ENCODE peak calls at places on chromosomes 16 and 17, in ten cellular contexts. One of them, this sample, is unnamed.

GRCh38 chr17:80967404-80967872 is 24.2 kb upstream of the CHMP6 start:
- DNase-seq in GM13977: no peak
- DNase-seq in ELR: no peak
- DNase-seq in activated naive CD8-positive, alpha-beta T cell treated with anti-CD3 and anti-CD28 coated beads, Interleukin-2, amount 50 U/mL, for 24 hours: no peak
- DNase-seq in GM23248: no peak
- DNase-seq in HT1080: no peak
- DNase-seq in pancreas: no peak
- DNase-seq in activated CD4-positive, alpha-beta T cell treated with anti-CD3 and anti-CD28 coated beads for 24 hours: no peak
- DNase-seq in kidney epithelial cell: no peak
- DNase-seq in stimulated activated naive CD8-positive, alpha-beta T cell treated with anti-CD3 and anti-CD28 coated beads, Interleukin-15, amount 100 ng/mL, for 72 hours: no peak
- DNase-seq in this sample: no peak

GRCh38 chr16:5763176-5763575 is 665.6 kb upstream of the EEF2KMT start:
- DNase-seq in stimulated activated naive CD8-positive, alpha-beta T cell treated with anti-CD3 and anti-CD28 coated beads, Interleukin-15, amount 100 ng/mL, for 72 hours: no peak
- DNase-seq in ELR: no peak
- DNase-seq in kidney epithelial cell: no peak
- DNase-seq in pancreas: no peak
- DNase-seq in GM23248: no peak
- DNase-seq in activated naive CD8-positive, alpha-beta T cell treated with anti-CD3 and anti-CD28 coated beads, Interleukin-2, amount 50 U/mL, for 24 hours: no peak
- DNase-seq in activated CD4-positive, alpha-beta T cell treated with anti-CD3 and anti-CD28 coated beads for 24 hours: no peak
- DNase-seq in HT1080: no peak
- DNase-seq in GM13977: no peak
- DNase-seq in this sample: no peak

GRCh38 chr16:54806378-54806777 is 124.3 kb upstream of the IRX5 start:
- DNase-seq in HT1080: no peak
- DNase-seq in kidney epithelial cell: no peak
- DNase-seq in activated naive CD8-positive, alpha-beta T cell treated with anti-CD3 and anti-CD28 coated beads, Interleukin-2, amount 50 U/mL, for 24 hours: no peak
- DNase-seq in pancreas: no peak
- DNase-seq in ELR: no peak
- DNase-seq in stimulated activated naive CD8-positive, alpha-beta T cell treated with anti-CD3 and anti-CD28 coated beads, Interleukin-15, amount 100 ng/mL, for 72 hours: no peak
- DNase-seq in GM13977: no peak
- DNase-seq in GM23248: no peak
- DNase-seq in activated CD4-positive, alpha-beta T cell treated with anti-CD3 and anti-CD28 coated beads for 24 hours: no peak
- DNase-seq in this sample: no peak

GRCh38 chr17:44569459-44569858 is 12.2 kb downstream of the FZD2 start:
- DNase-seq in activated CD4-positive, alpha-beta T cell treated with anti-CD3 and anti-CD28 coated beads for 24 hours: no peak
- DNase-seq in HT1080: no peak
- DNase-seq in GM23248: no peak
- DNase-seq in activated naive CD8-positive, alpha-beta T cell treated with anti-CD3 and anti-CD28 coated beads, Interleukin-2, amount 50 U/mL, for 24 hours: no peak
- DNase-seq in pancreas: no peak
- DNase-seq in GM13977: no peak
- DNase-seq in stimulated activated naive CD8-positive, alpha-beta T cell treated with anti-CD3 and anti-CD28 coated beads, Interleukin-15, amount 100 ng/mL, for 72 hours: no peak
- DNase-seq in kidney epithelial cell: no peak
- DNase-seq in ELR: no peak
- DNase-seq in this sample: no peak

GRCh38 chr17:58525239-58525638 is 10.8 kb upstream of the MTMR4 start:
- DNase-seq in GM13977: no peak
- DNase-seq in stimulated activated naive CD8-positive, alpha-beta T cell treated with anti-CD3 and anti-CD28 coated beads, Interleukin-15, amount 100 ng/mL, for 72 hours: no peak
- DNase-seq in ELR: peak
- DNase-seq in kidney epithelial cell: no peak
- DNase-seq in activated naive CD8-positive, alpha-beta T cell treated with anti-CD3 and anti-CD28 coated beads, Interleukin-2, amount 50 U/mL, for 24 hours: no peak
- DNase-seq in activated CD4-positive, alpha-beta T cell treated with anti-CD3 and anti-CD28 coated beads for 24 hours: no peak
- DNase-seq in HT1080: peak
- DNase-seq in pancreas: no peak
- DNase-seq in GM23248: peak
- DNase-seq in this sample: no peak

GRCh38 chr17:36993227-36993626 is 44.5 kb downstream of the AATF start:
- DNase-seq in GM13977: no peak
- DNase-seq in kidney epithelial cell: no peak
- DNase-seq in HT1080: no peak
- DNase-seq in pancreas: no peak
- DNase-seq in stimulated activated naive CD8-positive, alpha-beta T cell treated with anti-CD3 and anti-CD28 coated beads, Interleukin-15, amount 100 ng/mL, for 72 hours: no peak
- DNase-seq in activated naive CD8-positive, alpha-beta T cell treated with anti-CD3 and anti-CD28 coated beads, Interleukin-2, amount 50 U/mL, for 24 hours: no peak
- DNase-seq in GM23248: no peak
- DNase-seq in ELR: no peak
- DNase-seq in activated CD4-positive, alpha-beta T cell treated with anti-CD3 and anti-CD28 coated beads for 24 hours: no peak
- DNase-seq in this sample: no peak

GRCh38 chr16:80816372-80816771 is 12.0 kb upstream of the CDYL2 start:
- DNase-seq in HT1080: no peak
- DNase-seq in kidney epithelial cell: no peak
- DNase-seq in pancreas: no peak
- DNase-seq in ELR: no peak
- DNase-seq in GM23248: no peak
- DNase-seq in stimulated activated naive CD8-positive, alpha-beta T cell treated with anti-CD3 and anti-CD28 coated beads, Interleukin-15, amount 100 ng/mL, for 72 hours: no peak
- DNase-seq in activated CD4-positive, alpha-beta T cell treated with anti-CD3 and anti-CD28 coated beads for 24 hours: no peak
- DNase-seq in activated naive CD8-positive, alpha-beta T cell treated with anti-CD3 and anti-CD28 coated beads, Interleukin-2, amount 50 U/mL, for 24 hours: no peak
- DNase-seq in GM13977: no peak
- DNase-seq in this sample: no peak

GRCh38 chr16:17311333-17312099 is 159.2 kb downstream of the XYLT1 start:
- DNase-seq in HT1080: no peak
- DNase-seq in GM13977: no peak
- DNase-seq in stimulated activated naive CD8-positive, alpha-beta T cell treated with anti-CD3 and anti-CD28 coated beads, Interleukin-15, amount 100 ng/mL, for 72 hours: no peak
- DNase-seq in GM23248: no peak
- DNase-seq in ELR: no peak
- DNase-seq in pancreas: no peak
- DNase-seq in activated naive CD8-positive, alpha-beta T cell treated with anti-CD3 and anti-CD28 coated beads, Interleukin-2, amount 50 U/mL, for 24 hours: no peak
- DNase-seq in kidney epithelial cell: no peak
- DNase-seq in activated CD4-positive, alpha-beta T cell treated with anti-CD3 and anti-CD28 coated beads for 24 hours: no peak
- DNase-seq in this sample: no peak

GRCh38 chr16:72763927-72764628 is 283.9 kb downstream of the ZFHX3 start:
- DNase-seq in HT1080: no peak
- DNase-seq in ELR: no peak
- DNase-seq in stimulated activated naive CD8-positive, alpha-beta T cell treated with anti-CD3 and anti-CD28 coated beads, Interleukin-15, amount 100 ng/mL, for 72 hours: no peak
- DNase-seq in GM13977: no peak
- DNase-seq in activated CD4-positive, alpha-beta T cell treated with anti-CD3 and anti-CD28 coated beads for 24 hours: no peak
- DNase-seq in kidney epithelial cell: no peak
- DNase-seq in GM23248: no peak
- DNase-seq in pancreas: no peak
- DNase-seq in activated naive CD8-positive, alpha-beta T cell treated with anti-CD3 and anti-CD28 coated beads, Interleukin-2, amount 50 U/mL, for 24 hours: no peak
- DNase-seq in this sample: no peak

GRCh38 chr17:47276444-47276843 is 22.8 kb downstream of the ITGB3 start:
- DNase-seq in pancreas: no peak
- DNase-seq in HT1080: no peak
- DNase-seq in GM23248: peak
- DNase-seq in kidney epithelial cell: no peak
- DNase-seq in ELR: no peak
- DNase-seq in stimulated activated naive CD8-positive, alpha-beta T cell treated with anti-CD3 and anti-CD28 coated beads, Interleukin-15, amount 100 ng/mL, for 72 hours: no peak
- DNase-seq in activated CD4-positive, alpha-beta T cell treated with anti-CD3 and anti-CD28 coated beads for 24 hours: no peak
- DNase-seq in GM13977: no peak
- DNase-seq in activated naive CD8-positive, alpha-beta T cell treated with anti-CD3 and anti-CD28 coated beads, Interleukin-2, amount 50 U/mL, for 24 hours: no peak
- DNase-seq in this sample: no peak

GRCh38 chr16:14013571-14014283 is 57.4 kb upstream of the MRTFB start:
- DNase-seq in activated naive CD8-positive, alpha-beta T cell treated with anti-CD3 and anti-CD28 coated beads, Interleukin-2, amount 50 U/mL, for 24 hours: no peak
- DNase-seq in GM23248: peak
- DNase-seq in pancreas: no peak
- DNase-seq in ELR: peak
- DNase-seq in HT1080: peak
- DNase-seq in stimulated activated naive CD8-positive, alpha-beta T cell treated with anti-CD3 and anti-CD28 coated beads, Interleukin-15, amount 100 ng/mL, for 72 hours: no peak
- DNase-seq in activated CD4-positive, alpha-beta T cell treated with anti-CD3 and anti-CD28 coated beads for 24 hours: no peak
- DNase-seq in kidney epithelial cell: peak
- DNase-seq in GM13977: no peak
- DNase-seq in this sample: no peak

GRCh38 chr16:86862596-86862995 is 284.2 kb downstream of the FOXL1 start:
- DNase-seq in GM13977: no peak
- DNase-seq in pancreas: peak
- DNase-seq in activated CD4-positive, alpha-beta T cell treated with anti-CD3 and anti-CD28 coated beads for 24 hours: no peak
- DNase-seq in stimulated activated naive CD8-positive, alpha-beta T cell treated with anti-CD3 and anti-CD28 coated beads, Interleukin-15, amount 100 ng/mL, for 72 hours: no peak
- DNase-seq in HT1080: no peak
- DNase-seq in activated naive CD8-positive, alpha-beta T cell treated with anti-CD3 and anti-CD28 coated beads, Interleukin-2, amount 50 U/mL, for 24 hours: no peak
- DNase-seq in GM23248: no peak
- DNase-seq in ELR: no peak
- DNase-seq in kidney epithelial cell: no peak
- DNase-seq in this sample: no peak

GRCh38 chr17:47955497-47956461 is 1.9 kb downstream of the PRR15L start:
- DNase-seq in GM23248: no peak
- DNase-seq in HT1080: no peak
- DNase-seq in pancreas: peak
- DNase-seq in kidney epithelial cell: no peak
- DNase-seq in GM13977: no peak
- DNase-seq in activated CD4-positive, alpha-beta T cell treated with anti-CD3 and anti-CD28 coated beads for 24 hours: no peak
- DNase-seq in stimulated activated naive CD8-positive, alpha-beta T cell treated with anti-CD3 and anti-CD28 coated beads, Interleukin-15, amount 100 ng/mL, for 72 hours: no peak
- DNase-seq in ELR: no peak
- DNase-seq in activated naive CD8-positive, alpha-beta T cell treated with anti-CD3 and anti-CD28 coated beads, Interleukin-2, amount 50 U/mL, for 24 hours: no peak
- DNase-seq in this sample: no peak

GRCh38 chr17:58339775-58340622 is 11.4 kb upstream of the TSPOAP1 start:
- DNase-seq in activated CD4-positive, alpha-beta T cell treated with anti-CD3 and anti-CD28 coated beads for 24 hours: no peak
- DNase-seq in HT1080: no peak
- DNase-seq in GM23248: no peak
- DNase-seq in kidney epithelial cell: no peak
- DNase-seq in pancreas: no peak
- DNase-seq in GM13977: no peak
- DNase-seq in activated naive CD8-positive, alpha-beta T cell treated with anti-CD3 and anti-CD28 coated beads, Interleukin-2, amount 50 U/mL, for 24 hours: peak
- DNase-seq in stimulated activated naive CD8-positive, alpha-beta T cell treated with anti-CD3 and anti-CD28 coated beads, Interleukin-15, amount 100 ng/mL, for 72 hours: peak
- DNase-seq in ELR: no peak
- DNase-seq in this sample: no peak

This sample was measured in GM18507.